ENCODE peak calls at places on chromosomes 6 and 20, in five cellular contexts. O is body of pancreas, R is thoracic aorta, C is brain microvascular endothelial cell, W is neural progenitor cell. S is an unnamed sample.

GRCh38 chr20:9241232-9241692 is 172.4 kb downstream of the PLCB4 start:
- DNase-seq in R (no peak), O (peak; percentile 10), W (no peak), C (peak; percentile 32), S (no peak)

GRCh38 chr6:107115695-107116327 is 496 bp upstream of the BEND3 start:
- DNase-seq in O (peak; percentile 58), R (no peak), W (peak; percentile 89), C (peak; percentile 36), S (peak; percentile 73)

GRCh38 chr20:13960525-13960924 is 29.9 kb downstream of the SEL1L2 start:
- DNase-seq in C (no peak), R (no peak), W (no peak), O (no peak), S (no peak)

GRCh38 chr20:3165473-3166337 is 6.0 kb upstream of the FASTKD5 start:
- DNase-seq in O (peak; percentile 40), C (no peak), W (no peak), R (no peak), S (no peak)

GRCh38 chr6:29887330-29887818 is 55.0 kb upstream of the HLA-A start:
- DNase-seq in C (no peak), W (peak; percentile 34), O (peak; percentile 33), R (no peak), S (peak; percentile 58)

GRCh38 chr20:33689973-33690372 is 3.8 kb upstream of the E2F1 start:
- DNase-seq in R (no peak), C (peak; percentile 81), W (no peak), O (no peak), S (peak; percentile 66)

GRCh38 chr20:57840504-57841296 is 130.9 kb upstream of the PMEPA1 start:
- DNase-seq in W (no peak), C (no peak), R (no peak), O (no peak), S (no peak)

GRCh38 chr6:119683022-119683421 is 333.5 kb upstream of the MAN1A1 start:
- DNase-seq in C (no peak), R (no peak), O (no peak), W (peak; percentile 37), S (peak; percentile 11)

GRCh38 chr6:54493138-54493537 is 184.9 kb downstream of the TINAG start:
- DNase-seq in W (no peak), C (peak; percentile 27), R (no peak), O (no peak), S (no peak)

GRCh38 chr6:150250826-150251225 is 108.0 kb downstream of the PPP1R14C start:
- DNase-seq in R (no peak), O (no peak), C (peak; percentile 41), W (no peak), S (peak; percentile 18)

DNA sequence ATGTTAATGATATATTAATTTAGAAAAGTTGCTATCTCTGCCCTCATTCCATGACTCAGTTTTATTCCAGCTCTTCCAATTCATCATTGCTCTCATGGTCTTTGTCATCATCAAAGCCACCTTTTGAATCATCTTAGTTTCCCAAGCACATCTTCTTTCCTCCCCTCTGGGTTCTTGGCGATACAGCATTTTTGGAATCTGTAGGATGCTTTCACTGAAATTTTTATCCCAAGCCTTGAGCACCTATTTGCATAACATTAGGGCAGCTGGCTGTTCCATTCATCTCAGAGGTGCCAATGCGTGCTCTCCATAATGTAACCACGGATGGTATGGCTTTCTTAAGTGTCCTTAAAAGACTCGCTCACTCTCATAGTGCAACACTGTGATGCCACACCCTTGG is 100.4 kb downstream of the SNX5 start:
- DNase-seq in R (no peak), W (no peak), O (no peak), C (no peak), S (no peak)
- H3K27ac ChIP-seq in R (no peak overlapping the region), W (no peak overlapping the region), O (no peak overlapping the region), C (no peak overlapping the region), S (no peak overlapping the region)

GRCh38 chr20:4944918-4945317 is 56.4 kb downstream of the SLC23A2 start:
- DNase-seq in R (no peak), W (no peak), C (no peak), O (no peak), S (no peak)

GRCh38 chr20:4946585-4947378 is 54.5 kb downstream of the SLC23A2 start:
- DNase-seq in W (no peak), R (no peak), C (no peak), O (no peak), S (no peak)

GRCh38 chr20:4937422-4938319 is 63.6 kb downstream of the SLC23A2 start:
- DNase-seq in R (no peak), W (no peak), O (peak; percentile 19), C (no peak), S (peak; percentile 27)

GRCh38 chr20:4944518-4944917 is 56.8 kb downstream of the SLC23A2 start:
- DNase-seq in O (no peak), R (no peak), W (no peak), C (no peak), S (no peak)

GRCh38 chr20:4942336-4942735 is 59.0 kb downstream of the SLC23A2 start:
- DNase-seq in R (no peak), O (no peak), W (no peak), C (no peak), S (no peak)
- H3K27ac ChIP-seq in R (no peak overlapping the region), O (no peak overlapping the region), W (no peak overlapping the region), C (no peak overlapping the region), S (no peak overlapping the region)

DNA sequence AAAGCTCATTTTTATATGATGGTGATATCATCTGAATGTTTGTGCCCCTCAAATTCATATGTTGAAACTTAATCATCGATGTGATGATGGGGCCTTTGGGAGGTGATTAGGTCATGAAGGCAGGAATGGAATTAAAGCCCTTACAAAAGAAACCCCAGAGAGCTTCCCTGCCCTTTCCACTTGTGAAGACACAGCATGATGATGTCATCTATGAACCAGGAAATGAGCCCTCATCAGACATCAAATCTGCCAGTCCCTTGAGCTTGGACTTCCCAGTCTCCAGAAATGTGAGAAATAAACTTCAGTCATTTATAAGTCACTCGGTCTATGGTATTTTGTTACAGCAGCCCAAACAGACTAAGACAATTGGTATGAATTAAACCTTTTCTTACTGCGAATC is 153.1 kb downstream of the MYB start:
- DNase-seq in C (peak; percentile 69), O (no peak), W (no peak), R (no peak), S (no peak)
- H3K27ac ChIP-seq in C (peak overlapping the region; percentile 26), O (no peak overlapping the region), W (no peak overlapping the region), R (no peak overlapping the region), S (no peak overlapping the region)

DNA sequence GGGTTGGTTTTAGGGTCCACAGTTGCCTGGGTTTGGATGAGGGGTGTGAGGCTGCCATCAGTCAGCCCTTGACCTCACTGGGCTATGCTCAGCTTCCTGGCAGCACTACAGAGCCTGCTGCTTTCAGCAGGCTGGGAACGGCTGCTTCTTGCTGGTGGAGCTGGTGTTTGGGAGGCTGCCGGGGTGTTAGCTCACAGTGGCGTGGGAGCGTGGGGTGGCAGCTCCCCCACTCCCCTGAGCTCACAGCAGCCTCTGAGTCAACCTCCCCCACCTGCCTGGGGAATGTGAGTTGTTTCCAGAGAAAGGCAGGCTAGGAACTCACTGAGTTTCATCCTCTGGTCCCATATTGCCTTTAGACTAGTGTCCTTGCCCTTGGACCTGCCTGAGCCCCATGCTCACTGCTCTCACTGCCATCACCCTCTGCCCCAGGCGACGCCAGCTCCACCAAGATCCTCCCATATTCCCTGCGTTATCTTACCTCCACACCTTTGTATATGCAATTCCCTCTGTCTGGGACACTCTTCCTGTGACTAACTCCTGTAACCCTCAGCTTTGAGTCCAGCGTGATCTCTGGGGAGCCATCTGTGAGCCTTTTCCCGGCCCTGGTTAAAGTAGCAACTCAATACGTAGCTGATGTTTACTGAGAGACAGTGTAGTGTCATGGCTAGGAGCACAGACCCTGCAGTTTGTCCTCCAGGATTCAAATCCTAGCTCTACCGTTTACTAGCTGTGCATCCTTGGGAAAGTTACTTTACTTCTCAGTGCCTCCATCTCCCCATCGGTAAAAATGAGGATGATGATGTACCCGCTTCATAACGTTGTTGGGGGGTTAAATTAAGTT is 34.8 kb downstream of the PPP1R16B start:
- DNase-seq in C (no peak), W (no peak), R (no peak), O (no peak), S (no peak)
- H3K27ac ChIP-seq in C (no peak overlapping the region), W (no peak overlapping the region), R (no peak overlapping the region), O (no peak overlapping the region), S (no peak overlapping the region)

DNA sequence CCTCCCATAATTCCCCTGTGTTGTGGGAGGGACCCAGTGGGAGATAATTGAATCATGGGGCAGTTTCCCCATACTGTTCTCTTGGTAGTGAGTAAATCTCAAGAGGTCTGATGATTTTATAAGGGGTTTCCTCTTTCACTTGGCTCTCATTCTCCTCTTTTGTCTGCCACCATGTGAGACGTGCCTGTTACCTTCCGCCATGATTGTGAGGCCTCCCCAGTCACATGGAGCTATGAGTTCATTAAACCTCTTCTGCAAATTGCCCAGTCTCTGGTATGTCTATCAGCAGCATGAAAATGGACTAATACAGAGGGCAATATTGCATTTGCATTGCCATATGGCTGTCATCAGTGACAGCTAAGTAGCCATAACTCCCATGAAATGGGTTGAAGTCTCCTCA is 63.2 kb downstream of the ZNF217 start:
- DNase-seq in O (no peak), C (no peak), W (no peak), R (no peak), S (no peak)
- H3K27ac ChIP-seq in O (no peak overlapping the region), C (no peak overlapping the region), W (no peak overlapping the region), R (no peak overlapping the region), S (no peak overlapping the region)

DNA sequence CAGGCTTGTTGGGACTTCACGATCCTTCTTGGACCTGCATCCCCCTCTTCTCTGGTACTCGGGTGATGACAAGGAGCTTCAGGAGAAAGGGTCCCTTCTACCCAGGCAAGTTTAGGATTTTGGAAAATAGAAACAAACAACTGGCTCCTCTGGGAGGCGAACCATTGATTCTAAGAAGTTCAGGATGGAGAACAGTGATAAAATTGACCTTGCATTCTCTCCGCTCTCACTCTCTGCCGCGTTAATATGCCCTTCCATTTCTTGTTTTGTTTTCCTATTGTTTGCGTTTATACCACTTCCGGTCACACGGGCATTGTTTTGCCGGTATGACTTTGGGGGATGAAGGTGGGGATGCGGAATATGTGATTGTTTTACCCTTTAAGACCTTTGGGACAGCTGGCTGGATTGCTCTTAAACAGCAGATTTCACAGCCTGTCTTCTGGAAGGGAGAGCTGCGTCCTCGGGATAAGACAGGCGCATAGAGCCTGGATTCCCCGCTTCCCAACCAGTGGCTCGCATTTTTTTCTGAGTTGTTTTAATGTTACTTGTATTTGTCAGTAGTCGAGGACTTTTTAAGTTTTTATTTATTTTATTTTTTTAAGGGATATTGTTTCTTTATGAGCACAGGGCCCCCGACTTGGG is 144.3 kb upstream of the ZNF184 start:
- DNase-seq in R (no peak), O (no peak), W (peak; percentile 51), C (peak; percentile 16), S (no peak)
- H3K27ac ChIP-seq in R (no peak overlapping the region), O (no peak overlapping the region), W (no peak overlapping the region), C (no peak overlapping the region), S (peak overlapping the region; percentile 74)

DNA sequence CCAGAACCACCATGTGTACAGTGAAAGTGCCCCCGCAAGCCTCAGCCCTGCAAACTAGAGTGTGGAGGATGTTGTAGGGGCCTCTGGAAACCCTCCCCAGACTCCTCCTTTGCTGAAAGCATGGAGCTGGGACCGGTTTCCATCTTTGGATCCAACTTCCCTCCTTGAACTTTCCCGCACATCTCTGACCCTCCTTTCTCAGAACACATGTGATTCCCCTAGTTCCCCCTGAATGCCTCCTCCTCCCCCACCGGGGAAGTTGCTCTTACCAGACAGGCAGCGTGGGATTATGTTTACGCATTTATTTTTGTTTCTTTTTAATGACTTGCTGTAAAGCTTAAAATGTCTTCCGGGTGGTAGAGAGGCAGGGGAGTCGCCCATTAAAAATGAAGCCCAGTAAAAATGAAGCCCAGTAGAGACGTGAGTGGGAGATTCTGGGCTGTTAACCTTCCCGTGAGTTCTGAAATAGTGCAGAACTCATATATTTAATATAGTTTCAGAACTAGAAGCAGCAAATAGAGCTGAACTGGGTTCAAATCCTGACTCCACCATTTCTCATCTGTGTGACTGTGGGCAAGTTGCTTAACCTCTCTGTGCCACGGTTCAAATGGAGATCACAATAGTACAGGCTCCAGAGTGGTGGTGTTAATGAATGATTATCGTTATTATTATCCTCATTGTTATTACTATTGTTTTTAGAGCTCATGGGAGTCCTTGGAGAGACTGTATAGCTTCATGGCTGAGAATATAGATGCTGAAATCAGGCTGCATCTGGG is 8.0 kb upstream of the PTPN1 start:
- DNase-seq in R (no peak), C (no peak), O (no peak), W (no peak), S (no peak)
- H3K27ac ChIP-seq in R (peak overlapping the region; percentile 34), C (no peak overlapping the region), O (no peak overlapping the region), W (no peak overlapping the region), S (peak overlapping the region; percentile 78)

S was measured in hepatocyte.